ENCODE peak calls at places on chromosomes 16 and 17, in seven cellular contexts. Z, R, Y, V, O, J and P are unnamed samples.
A peak's percentile ranks its signal among the peaks of the same experiment; 100 is the strongest.

GRCh38 chr17:51000835-51001638 is 119.6 kb downstream of the SPAG9 start:
- DNase-seq in Z (no peak), R (peak; percentile 35), Y (no peak), V (no peak), O (peak; percentile 62), J (no peak), P (no peak)

GRCh38 chr17:7393613-7394451 is 493 bp downstream of the PLSCR3 start:
- DNase-seq in Z (peak; percentile 31), R (no peak), Y (no peak), V (peak; percentile 75), O (peak; percentile 39), J (no peak), P (no peak)

GRCh38 chr16:14302031-14302398 is 230.9 kb downstream of the MRTFB start:
- DNase-seq in Z (no peak), R (no peak), Y (no peak), V (no peak), O (peak; percentile 81), J (peak; percentile 72), P (peak; percentile 86)

GRCh38 chr17:67606896-67607604 is 110.7 kb upstream of the NOL11 start:
- DNase-seq in Z (no peak), R (no peak), Y (no peak), V (no peak), O (no peak), J (no peak), P (no peak)

GRCh38 chr17:76969598-76970172 is 101.5 kb downstream of the MGAT5B start:
- DNase-seq in Z (no peak), R (no peak), Y (no peak), V (no peak), O (peak; percentile 35), J (no peak), P (no peak)

GRCh38 chr17:73393962-73394361 is 82.2 kb upstream of the CDC42EP4 start:
- DNase-seq in Z (no peak), R (no peak), Y (no peak), V (no peak), O (peak; percentile 50), J (no peak), P (peak; percentile 70)

GRCh38 chr17:43467981-43468541 is 15.7 kb upstream of the DHX8 start:
- DNase-seq in Z (no peak), R (no peak), Y (peak; percentile 93), V (no peak), O (peak; percentile 93), J (no peak), P (no peak)

GRCh38 chr17:31508310-31509094 is 117.0 kb downstream of the RAB11FIP4 start:
- DNase-seq in Z (peak; percentile 62), R (peak; percentile 72), Y (no peak), V (peak; percentile 76), O (no peak), J (peak; percentile 35), P (no peak)

GRCh38 chr17:63035271-63035670 is 69.2 kb downstream of the TANC2 start:
- DNase-seq in Z (no peak), R (no peak), Y (no peak), V (no peak), O (peak; percentile 85), J (no peak), P (no peak)

GRCh38 chr17:48612854-48613691 is 2.0 kb downstream of the HOXB8 start:
- DNase-seq in Z (no peak), R (no peak), Y (no peak), V (no peak), O (no peak), J (no peak), P (no peak)

GRCh38 chr17:29613371-29613837 is 9.3 kb downstream of the CORO6 start:
- DNase-seq in Z (peak; percentile 90), R (peak; percentile 94), Y (no peak), V (peak; percentile 88), O (peak; percentile 77), J (peak; percentile 96), P (peak; percentile 99)

GRCh38 chr17:38322156-38322779 is 21.5 kb downstream of the GPR179 start:
- DNase-seq in Z (peak; percentile 49), R (peak; percentile 75), Y (no peak), V (peak; percentile 70), O (peak; percentile 52), J (peak; percentile 65), P (no peak)

GRCh38 chr17:13833921-13834320 is 232.2 kb upstream of the HS3ST3A1 start:
- DNase-seq in Z (no peak), R (no peak), Y (no peak), V (no peak), O (peak; percentile 10), J (no peak), P (no peak)

GRCh38 chr16:7440886-7441400 is 108.3 kb downstream of the RBFOX1 start:
- DNase-seq in Z (no peak), R (no peak), Y (no peak), V (no peak), O (no peak), J (no peak), P (no peak)

GRCh38 chr17:44788139-44788538 is 29.4 kb downstream of the ADAM11 start:
- DNase-seq in Z (no peak), R (no peak), Y (no peak), V (no peak), O (no peak), J (peak; percentile 12), P (peak; percentile 37)

GRCh38 chr16:79181419-79181818 is 419.1 kb downstream of the MAF start:
- DNase-seq in Z (no peak), R (no peak), Y (no peak), V (no peak), O (no peak), J (no peak), P (no peak)

GRCh38 chr17:80029235-80029974 is 6.3 kb downstream of the TBC1D16 start:
- DNase-seq in Z (no peak), R (no peak), Y (peak; percentile 43), V (no peak), O (peak; percentile 79), J (peak; percentile 91), P (peak; percentile 95)

GRCh38 chr16:78791011-78791410 is 691.6 kb downstream of the WWOX start:
- DNase-seq in Z (no peak), R (no peak), Y (no peak), V (no peak), O (no peak), J (no peak), P (no peak)

GRCh38 chr17:68247445-68248198 is at the start of gene AMZ2:
- DNase-seq in Z (peak; percentile 96), R (peak; percentile 98), Y (peak; percentile 61), V (peak; percentile 98), O (peak; percentile 92), J (peak; percentile 96), P (peak; percentile 99)

GRCh38 chr16:66475232-66475631 is 48.1 kb downstream of the BEAN1 start:
- DNase-seq in Z (no peak), R (no peak), Y (no peak), V (no peak), O (no peak), J (no peak), P (no peak)